ENCODE peak calls at places on chromosomes 12 and 14, in six cellular contexts. One of them, this sample, is unnamed. For H3K27me3, the result is how much of the 10 kb centered on the place peaks cover.

GRCh38 chr12:57896437-57897201 is 44.7 kb upstream of the ATP23 start:
- DNase-seq in CD8-positive, alpha-beta T cell: no peak
- DNase-seq in CD4-positive, alpha-beta memory T cell: no peak
- DNase-seq in mammary epithelial cell: no peak
- DNase-seq in SK-N-SH: peak
- DNase-seq in prostate gland: peak
- DNase-seq in this sample: peak

GRCh38 chr14:44995196-44995595 is 33.2 kb downstream of the TOGARAM1 start:
- DNase-seq in CD4-positive, alpha-beta memory T cell: no peak
- DNase-seq in CD8-positive, alpha-beta T cell: no peak
- DNase-seq in mammary epithelial cell: no peak
- DNase-seq in SK-N-SH: no peak
- DNase-seq in prostate gland: no peak
- DNase-seq in this sample: no peak

GRCh38 chr12:114944736-114945135 is 260.8 kb upstream of the TBX3 start:
- DNase-seq in SK-N-SH: no peak
- DNase-seq in CD4-positive, alpha-beta memory T cell: no peak
- DNase-seq in mammary epithelial cell: no peak
- DNase-seq in prostate gland: no peak
- DNase-seq in CD8-positive, alpha-beta T cell: no peak
- DNase-seq in this sample: no peak

GRCh38 chr14:70585221-70585620 is 15.2 kb downstream of the MED6 start:
- DNase-seq in CD4-positive, alpha-beta memory T cell: no peak
- DNase-seq in SK-N-SH: no peak
- DNase-seq in CD8-positive, alpha-beta T cell: no peak
- DNase-seq in mammary epithelial cell: peak
- DNase-seq in prostate gland: no peak
- DNase-seq in this sample: no peak

GRCh38 chr14:91415794-91416743 is 1.6 kb downstream of the CCDC88C start:
- DNase-seq in CD8-positive, alpha-beta T cell: peak
- DNase-seq in CD4-positive, alpha-beta memory T cell: peak
- DNase-seq in prostate gland: peak
- DNase-seq in SK-N-SH: no peak
- DNase-seq in mammary epithelial cell: no peak
- DNase-seq in this sample: no peak

GRCh38 chr12:48003226-48004038 is 844 bp downstream of the COL2A1 start:
- DNase-seq in CD4-positive, alpha-beta memory T cell: peak
- DNase-seq in SK-N-SH: no peak
- DNase-seq in CD8-positive, alpha-beta T cell: no peak
- DNase-seq in prostate gland: no peak
- DNase-seq in mammary epithelial cell: peak
- DNase-seq in this sample: no peak

GRCh38 chr14:59337151-59337611 is 128.0 kb downstream of the GPR135 start:
- DNase-seq in CD4-positive, alpha-beta memory T cell: no peak
- DNase-seq in CD8-positive, alpha-beta T cell: no peak
- DNase-seq in mammary epithelial cell: no peak
- DNase-seq in prostate gland: no peak
- DNase-seq in SK-N-SH: no peak
- DNase-seq in this sample: peak

GRCh38 chr12:45232146-45232731 is 16.3 kb downstream of the ANO6 start:
- DNase-seq in prostate gland: no peak
- DNase-seq in SK-N-SH: no peak
- DNase-seq in CD8-positive, alpha-beta T cell: no peak
- DNase-seq in CD4-positive, alpha-beta memory T cell: no peak
- DNase-seq in mammary epithelial cell: no peak
- DNase-seq in this sample: no peak

GRCh38 chr14:103326078-103326477 is 8.0 kb upstream of the EIF5 start:
- DNase-seq in CD4-positive, alpha-beta memory T cell: no peak
- DNase-seq in CD8-positive, alpha-beta T cell: no peak
- DNase-seq in mammary epithelial cell: no peak
- DNase-seq in SK-N-SH: no peak
- DNase-seq in prostate gland: no peak
- DNase-seq in this sample: no peak

GRCh38 chr14:58151264-58151700 is 731 bp downstream of the ARMH4 start:
- DNase-seq in mammary epithelial cell: no peak
- DNase-seq in prostate gland: no peak
- DNase-seq in SK-N-SH: peak
- DNase-seq in CD4-positive, alpha-beta memory T cell: no peak
- DNase-seq in CD8-positive, alpha-beta T cell: no peak
- DNase-seq in this sample: no peak

GRCh38 chr14:74302160-74302628 is 540 bp downstream of the ABCD4 start:
- DNase-seq in SK-N-SH: peak
- DNase-seq in mammary epithelial cell: peak
- DNase-seq in CD4-positive, alpha-beta memory T cell: peak
- DNase-seq in prostate gland: no peak
- DNase-seq in CD8-positive, alpha-beta T cell: peak
- DNase-seq in this sample: no peak

GRCh38 chr12:53963434-53964314 is 9.0 kb downstream of the HOXC12 start:
- DNase-seq in CD8-positive, alpha-beta T cell: no peak
- DNase-seq in CD4-positive, alpha-beta memory T cell: no peak
- DNase-seq in mammary epithelial cell: no peak
- DNase-seq in prostate gland: no peak
- DNase-seq in SK-N-SH: no peak
- DNase-seq in this sample: peak

GRCh38 chr14:56004807-56005579 is 113.2 kb upstream of the PELI2 start:
- DNase-seq in prostate gland: no peak
- DNase-seq in SK-N-SH: no peak
- DNase-seq in CD4-positive, alpha-beta memory T cell: peak
- DNase-seq in CD8-positive, alpha-beta T cell: peak
- DNase-seq in mammary epithelial cell: no peak
- DNase-seq in this sample: peak

GRCh38 chr14:105105158-105105557 is 39.9 kb upstream of the GPR132 start:
- DNase-seq in mammary epithelial cell: no peak
- DNase-seq in CD4-positive, alpha-beta memory T cell: no peak
- DNase-seq in prostate gland: no peak
- DNase-seq in SK-N-SH: no peak
- DNase-seq in CD8-positive, alpha-beta T cell: no peak
- DNase-seq in this sample: no peak

GRCh38 chr14:105099778-105100177 is 34.5 kb upstream of the GPR132 start:
- DNase-seq in CD4-positive, alpha-beta memory T cell: no peak
- DNase-seq in CD8-positive, alpha-beta T cell: no peak
- DNase-seq in mammary epithelial cell: no peak
- DNase-seq in SK-N-SH: no peak
- DNase-seq in prostate gland: no peak
- DNase-seq in this sample: peak

GRCh38 chr14:105102361-105102760 is 37.1 kb upstream of the GPR132 start:
- DNase-seq in CD8-positive, alpha-beta T cell: no peak
- DNase-seq in CD4-positive, alpha-beta memory T cell: no peak
- DNase-seq in mammary epithelial cell: no peak
- DNase-seq in prostate gland: no peak
- DNase-seq in SK-N-SH: no peak
- DNase-seq in this sample: peak

GRCh38 chr14:105100931-105101330 is 35.7 kb upstream of the GPR132 start:
- DNase-seq in prostate gland: no peak
- DNase-seq in CD4-positive, alpha-beta memory T cell: no peak
- DNase-seq in CD8-positive, alpha-beta T cell: no peak
- DNase-seq in mammary epithelial cell: no peak
- DNase-seq in SK-N-SH: no peak
- DNase-seq in this sample: no peak

DNA sequence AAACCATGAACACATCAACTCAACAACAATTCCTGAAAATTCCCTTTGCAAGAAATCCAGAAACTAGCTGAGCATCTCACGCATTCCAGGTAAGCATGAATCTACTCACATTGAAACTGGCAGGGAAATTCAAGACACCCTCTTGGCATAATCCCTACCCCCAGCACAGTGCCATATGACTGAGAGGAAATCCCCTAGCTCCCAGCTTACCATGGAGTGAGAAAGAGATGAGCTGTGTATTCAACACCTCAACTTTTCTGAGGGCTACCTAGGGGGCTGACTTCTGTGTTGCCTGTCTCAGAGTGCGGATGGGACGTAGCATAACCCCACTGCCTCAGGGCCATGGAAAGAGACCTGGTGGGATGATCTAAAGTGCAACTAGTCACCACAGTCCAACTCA is 37.7 kb upstream of the GPR132 start:
- DNase-seq in CD4-positive, alpha-beta memory T cell: no peak
- DNase-seq in mammary epithelial cell: no peak
- DNase-seq in prostate gland: no peak
- DNase-seq in CD8-positive, alpha-beta T cell: no peak
- DNase-seq in SK-N-SH: no peak
- DNase-seq in this sample: no peak
- H3K27me3 ChIP-seq in CD4-positive, alpha-beta memory T cell: under half
- H3K27me3 ChIP-seq in mammary epithelial cell: under half
- H3K27me3 ChIP-seq in prostate gland: under half
- H3K27me3 ChIP-seq in CD8-positive, alpha-beta T cell: under half
- H3K27me3 ChIP-seq in SK-N-SH: under half
- H3K27me3 ChIP-seq in this sample: under half

GRCh38 chr14:100618763-100619320 is 31.6 kb upstream of the BEGAIN start:
- DNase-seq in CD4-positive, alpha-beta memory T cell: no peak
- DNase-seq in CD8-positive, alpha-beta T cell: no peak
- DNase-seq in SK-N-SH: peak
- DNase-seq in mammary epithelial cell: no peak
- DNase-seq in prostate gland: no peak
- DNase-seq in this sample: no peak

GRCh38 chr14:100616854-100617714 is 29.9 kb upstream of the BEGAIN start:
- DNase-seq in prostate gland: no peak
- DNase-seq in SK-N-SH: peak
- DNase-seq in CD8-positive, alpha-beta T cell: no peak
- DNase-seq in mammary epithelial cell: no peak
- DNase-seq in CD4-positive, alpha-beta memory T cell: no peak
- DNase-seq in this sample: peak

GRCh38 chr14:100619382-100620305 is 32.4 kb upstream of the BEGAIN start:
- DNase-seq in SK-N-SH: peak
- DNase-seq in prostate gland: no peak
- DNase-seq in CD4-positive, alpha-beta memory T cell: no peak
- DNase-seq in mammary epithelial cell: no peak
- DNase-seq in CD8-positive, alpha-beta T cell: no peak
- DNase-seq in this sample: peak

GRCh38 chr14:100615736-100616695 is 28.8 kb upstream of the BEGAIN start:
- DNase-seq in CD8-positive, alpha-beta T cell: no peak
- DNase-seq in CD4-positive, alpha-beta memory T cell: no peak
- DNase-seq in SK-N-SH: no peak
- DNase-seq in mammary epithelial cell: no peak
- DNase-seq in prostate gland: no peak
- DNase-seq in this sample: peak

GRCh38 chr14:100617715-100618693 is 30.8 kb upstream of the BEGAIN start:
- DNase-seq in SK-N-SH: peak
- DNase-seq in CD4-positive, alpha-beta memory T cell: no peak
- DNase-seq in CD8-positive, alpha-beta T cell: no peak
- DNase-seq in mammary epithelial cell: no peak
- DNase-seq in prostate gland: no peak
- DNase-seq in this sample: peak
- H3K27me3 ChIP-seq in SK-N-SH: under half
- H3K27me3 ChIP-seq in CD4-positive, alpha-beta memory T cell: under half
- H3K27me3 ChIP-seq in CD8-positive, alpha-beta T cell: under half
- H3K27me3 ChIP-seq in mammary epithelial cell: under half
- H3K27me3 ChIP-seq in prostate gland: under half
- H3K27me3 ChIP-seq in this sample: under half

DNA sequence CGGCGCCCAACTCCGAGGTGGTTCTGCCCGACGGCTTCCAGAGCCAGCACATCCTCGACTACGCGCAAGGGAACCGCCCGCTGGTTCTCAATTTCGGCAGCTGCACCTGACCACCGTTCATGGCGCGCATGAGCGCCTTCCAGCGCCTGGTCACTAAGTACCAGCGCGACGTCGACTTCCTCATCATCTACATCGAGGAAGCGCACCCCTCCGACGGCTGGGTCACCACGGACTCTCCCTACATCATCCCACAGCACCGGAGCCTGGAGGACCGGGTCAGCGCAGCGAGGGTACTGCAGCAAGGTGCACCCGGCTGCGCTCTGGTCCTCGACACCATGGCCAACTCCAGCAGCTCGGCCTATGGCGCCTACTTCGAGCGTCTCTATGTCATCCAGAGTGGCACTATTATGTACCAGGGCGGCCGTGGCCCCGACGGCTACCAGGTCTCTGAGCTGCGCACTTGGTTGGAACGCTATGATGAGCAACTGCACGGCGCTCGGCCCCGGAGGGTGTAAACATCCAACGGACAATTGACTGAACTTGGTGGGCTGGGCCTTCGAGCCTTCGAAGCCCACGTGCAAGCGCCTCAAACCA is 699 bp downstream of the DIO3 start:
- DNase-seq in mammary epithelial cell: no peak
- DNase-seq in CD4-positive, alpha-beta memory T cell: no peak
- DNase-seq in prostate gland: no peak
- DNase-seq in SK-N-SH: no peak
- DNase-seq in CD8-positive, alpha-beta T cell: no peak
- DNase-seq in this sample: no peak
- H3K27me3 ChIP-seq in mammary epithelial cell: half or more
- H3K27me3 ChIP-seq in CD4-positive, alpha-beta memory T cell: under half
- H3K27me3 ChIP-seq in prostate gland: under half
- H3K27me3 ChIP-seq in SK-N-SH: under half
- H3K27me3 ChIP-seq in CD8-positive, alpha-beta T cell: under half
- H3K27me3 ChIP-seq in this sample: under half

GRCh38 chr12:94146166-94146565 is 2.2 kb upstream of the PLXNC1 start:
- DNase-seq in CD4-positive, alpha-beta memory T cell: no peak
- DNase-seq in mammary epithelial cell: no peak
- DNase-seq in prostate gland: no peak
- DNase-seq in SK-N-SH: no peak
- DNase-seq in CD8-positive, alpha-beta T cell: no peak
- DNase-seq in this sample: no peak

GRCh38 chr12:94147991-94148840 is at the start of gene PLXNC1:
- DNase-seq in CD8-positive, alpha-beta T cell: peak
- DNase-seq in prostate gland: no peak
- DNase-seq in CD4-positive, alpha-beta memory T cell: peak
- DNase-seq in mammary epithelial cell: peak
- DNase-seq in SK-N-SH: peak
- DNase-seq in this sample: peak

GRCh38 chr12:94145231-94145979 is 3.0 kb upstream of the PLXNC1 start:
- DNase-seq in CD8-positive, alpha-beta T cell: no peak
- DNase-seq in prostate gland: no peak
- DNase-seq in CD4-positive, alpha-beta memory T cell: no peak
- DNase-seq in SK-N-SH: peak
- DNase-seq in mammary epithelial cell: no peak
- DNase-seq in this sample: no peak

GRCh38 chr12:94148841-94149780 is 734 bp downstream of the PLXNC1 start:
- DNase-seq in mammary epithelial cell: peak
- DNase-seq in prostate gland: no peak
- DNase-seq in CD4-positive, alpha-beta memory T cell: peak
- DNase-seq in SK-N-SH: peak
- DNase-seq in CD8-positive, alpha-beta T cell: peak
- DNase-seq in this sample: peak

DNA sequence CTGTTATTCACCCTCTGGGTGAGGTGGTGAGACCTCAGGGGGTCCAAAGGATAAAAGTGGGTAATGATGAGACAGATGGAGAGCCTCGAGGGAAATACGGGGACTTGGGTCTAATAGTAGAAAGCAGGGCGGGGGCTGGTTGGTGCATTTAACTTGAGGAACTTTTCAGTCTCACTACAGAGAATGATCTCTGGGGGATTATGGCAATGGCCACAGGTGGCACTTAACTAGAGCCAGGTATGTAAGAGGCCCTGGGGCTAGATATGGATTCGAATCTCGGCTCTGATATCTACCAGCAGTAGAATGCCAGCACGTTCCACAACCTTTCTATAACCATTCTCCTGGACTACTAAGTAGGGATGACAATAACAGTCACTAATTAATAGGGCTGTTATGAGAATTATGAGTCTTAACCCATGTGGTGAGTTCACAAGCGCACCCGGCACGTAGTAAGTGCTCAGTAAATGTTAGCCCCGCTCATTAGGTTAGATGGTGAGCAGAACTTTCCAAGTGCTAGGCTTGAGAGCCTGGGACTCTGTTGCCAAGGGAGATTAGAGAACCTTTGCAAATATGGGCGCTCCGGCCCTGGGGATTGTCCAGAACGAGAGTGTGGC is 893 bp upstream of the PLXNC1 start:
- DNase-seq in prostate gland: no peak
- DNase-seq in mammary epithelial cell: no peak
- DNase-seq in CD4-positive, alpha-beta memory T cell: no peak
- DNase-seq in SK-N-SH: no peak
- DNase-seq in CD8-positive, alpha-beta T cell: no peak
- DNase-seq in this sample: no peak
- H3K27me3 ChIP-seq in prostate gland: under half
- H3K27me3 ChIP-seq in mammary epithelial cell: under half
- H3K27me3 ChIP-seq in CD4-positive, alpha-beta memory T cell: under half
- H3K27me3 ChIP-seq in SK-N-SH: under half
- H3K27me3 ChIP-seq in CD8-positive, alpha-beta T cell: under half
- H3K27me3 ChIP-seq in this sample: under half

This sample was measured in aorta.